ENCODE peak calls at places on chromosomes 1 and 21, in nine cellular contexts. C is aorta, M is thyroid gland, B is GM23248, R is mesendoderm, W is small intestine, S is brain microvascular endothelial cell, V is cardiac muscle cell, P is hepatocyte. L is an unnamed sample.

GRCh38 chr1:1561801-1562470 is 12.7 kb downstream of the SSU72 start:
- DNase-seq in C (no peak), M (no peak), B (no peak), R (no peak), W (no peak), S (no peak), V (no peak), P (no peak), L (no peak)

GRCh38 chr1:207321045-207321789 is at the start of gene CD55:
- DNase-seq in C (peak), M (peak), B (peak), R (peak), W (peak), S (peak), V (peak), P (peak), L (peak)

GRCh38 chr1:210938416-210938925 is 195.5 kb downstream of the KCNH1 start:
- DNase-seq in C (no peak), M (no peak), B (no peak), R (peak), W (no peak), S (no peak), V (no peak), P (no peak), L (no peak)

GRCh38 chr21:45306832-45307571 is 19.3 kb upstream of the POFUT2 start:
- DNase-seq in C (peak), M (peak), B (peak), R (no peak), W (no peak), S (peak), V (peak), P (no peak), L (peak)

GRCh38 chr21:25273945-25274344 is 333.3 kb downstream of the MRPL39 start:
- DNase-seq in C (no peak), M (no peak), B (no peak), R (no peak), W (no peak), S (no peak), V (no peak), P (no peak), L (no peak)

GRCh38 chr1:152912471-152912870 is 4.1 kb downstream of the IVL start:
- DNase-seq in C (no peak), M (no peak), B (no peak), R (no peak), W (no peak), S (no peak), V (no peak), P (no peak), L (no peak)

GRCh38 chr1:156258859-156259258 is 11.0 kb upstream of the PAQR6 start:
- DNase-seq in C (no peak), M (no peak), B (no peak), R (no peak), W (no peak), S (no peak), V (no peak), P (no peak), L (no peak)

GRCh38 chr1:231160851-231161710 is 777 bp upstream of the TRIM67 start:
- DNase-seq in C (no peak), M (no peak), B (no peak), R (no peak), W (no peak), S (no peak), V (no peak), P (no peak), L (no peak)

GRCh38 chr1:44695671-44696070 is 21.2 kb downstream of the ARMH1 start:
- DNase-seq in C (no peak), M (no peak), B (no peak), R (no peak), W (no peak), S (no peak), V (no peak), P (no peak), L (no peak)

GRCh38 chr1:172967936-172968335 is 82.8 kb downstream of the TNFSF18 start:
- DNase-seq in C (no peak), M (no peak), B (no peak), R (no peak), W (no peak), S (no peak), V (peak), P (no peak), L (no peak)

GRCh38 chr1:64502924-64503323 is 33.0 kb downstream of the CACHD1 start:
- DNase-seq in C (no peak), M (no peak), B (no peak), R (no peak), W (peak), S (no peak), V (peak), P (no peak), L (no peak)

GRCh38 chr1:94648225-94649007 is 106.9 kb upstream of the F3 start:
- DNase-seq in C (peak), M (no peak), B (peak), R (no peak), W (peak), S (peak), V (peak), P (peak), L (no peak)

GRCh38 chr21:27315373-27315772 is 348.5 kb upstream of the ADAMTS5 start:
- DNase-seq in C (no peak), M (no peak), B (peak), R (peak), W (no peak), S (peak), V (peak), P (no peak), L (no peak)

GRCh38 chr1:158227904-158228623 is 26.2 kb upstream of the CD1A start:
- DNase-seq in C (no peak), M (no peak), B (no peak), R (no peak), W (no peak), S (no peak), V (no peak), P (no peak), L (no peak)

GRCh38 chr1:86741947-86742572 is 37.7 kb downstream of the SH3GLB1 start:
- DNase-seq in C (no peak), M (peak), B (peak), R (peak), W (peak), S (peak), V (peak), P (peak), L (no peak)

GRCh38 chr1:152621993-152622392 is 910 bp downstream of the LCE3A start:
- DNase-seq in C (no peak), M (no peak), B (no peak), R (no peak), W (no peak), S (no peak), V (no peak), P (no peak), L (no peak)

GRCh38 chr1:235990376-235990795 is 74.5 kb downstream of the NID1 start:
- DNase-seq in C (no peak), M (no peak), B (peak), R (no peak), W (no peak), S (peak), V (peak), P (no peak), L (no peak)

GRCh38 chr1:94327001-94327685 is 89.8 kb upstream of the ARHGAP29 start:
- DNase-seq in C (peak), M (peak), B (peak), R (peak), W (no peak), S (peak), V (peak), P (peak), L (peak)

DNA sequence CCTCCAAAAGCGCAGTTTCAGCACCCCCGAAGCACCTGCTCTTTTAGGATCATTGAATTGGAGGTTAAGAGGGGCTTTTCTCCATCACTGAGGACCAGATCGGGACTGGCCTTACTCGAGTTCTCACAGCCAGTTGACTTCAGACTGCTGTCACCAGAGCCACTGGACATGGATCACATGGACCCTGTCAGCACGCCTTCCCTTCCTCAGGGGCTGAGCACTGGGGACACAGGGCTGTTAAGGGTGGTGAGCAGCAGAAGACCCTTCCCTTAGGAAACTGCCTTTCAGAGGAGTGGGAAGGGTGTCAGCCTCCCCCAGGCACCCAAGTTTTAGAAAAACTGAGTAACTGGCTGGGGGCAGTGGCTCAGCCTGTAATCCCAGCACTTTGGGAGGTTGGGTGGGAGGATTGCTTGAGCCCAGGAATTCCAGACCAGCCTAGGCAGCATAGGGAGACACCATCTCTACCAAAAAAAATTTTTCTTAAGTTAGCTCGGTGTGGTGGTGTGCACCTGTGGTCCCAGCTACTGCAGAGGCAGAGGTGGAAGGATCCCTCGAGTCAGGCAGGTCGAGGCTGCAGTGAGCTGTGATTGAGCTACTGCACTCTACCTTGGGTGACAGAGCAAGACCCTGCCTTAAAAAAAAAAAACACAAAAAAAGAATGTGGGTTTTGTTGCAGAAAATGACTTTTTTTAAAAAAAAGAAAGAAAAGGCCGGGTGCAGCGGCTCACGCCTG is 591 bp upstream of the FGR start:
- DNase-seq in C (no peak), M (no peak), B (no peak), R (no peak), W (no peak), S (no peak), V (no peak), P (no peak), L (no peak)
- H3K27ac ChIP-seq in C (no peak), M (peak), B (no peak), R (no peak), W (no peak), S (no peak), V (no peak), P (no peak), L (no peak)

DNA sequence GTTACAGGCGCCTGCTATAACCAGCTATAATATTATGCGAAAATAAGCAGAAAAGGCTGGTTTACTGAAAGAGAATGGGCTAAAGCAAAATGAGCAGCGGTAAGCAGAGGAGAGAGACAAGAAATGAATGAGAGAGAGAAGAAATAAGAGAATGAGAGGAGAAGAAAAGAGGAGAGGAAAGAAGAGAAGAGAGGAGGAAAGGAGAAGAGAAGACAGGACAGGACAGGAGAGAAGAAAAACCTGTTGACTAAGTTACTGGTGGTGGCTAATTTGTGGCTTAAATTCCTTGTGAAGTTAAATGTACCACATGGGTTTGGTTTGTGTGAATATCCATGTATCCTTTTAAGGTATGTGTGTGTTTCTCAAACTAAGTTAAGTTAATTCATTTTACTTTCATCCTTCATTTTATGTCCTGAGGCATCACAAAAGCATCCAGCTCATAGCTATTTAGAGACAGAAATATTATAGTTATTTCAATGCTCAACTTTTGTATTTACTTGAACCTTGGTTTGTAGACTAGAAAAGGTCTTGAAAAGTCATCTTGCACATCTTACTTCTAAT is 3.1 kb upstream of the DDR2 start:
- DNase-seq in C (no peak), M (no peak), B (peak), R (no peak), W (no peak), S (no peak), V (no peak), P (no peak), L (no peak)
- H3K27ac ChIP-seq in C (no peak), M (no peak), B (peak), R (no peak), W (no peak), S (peak), V (no peak), P (no peak), L (no peak)

DNA sequence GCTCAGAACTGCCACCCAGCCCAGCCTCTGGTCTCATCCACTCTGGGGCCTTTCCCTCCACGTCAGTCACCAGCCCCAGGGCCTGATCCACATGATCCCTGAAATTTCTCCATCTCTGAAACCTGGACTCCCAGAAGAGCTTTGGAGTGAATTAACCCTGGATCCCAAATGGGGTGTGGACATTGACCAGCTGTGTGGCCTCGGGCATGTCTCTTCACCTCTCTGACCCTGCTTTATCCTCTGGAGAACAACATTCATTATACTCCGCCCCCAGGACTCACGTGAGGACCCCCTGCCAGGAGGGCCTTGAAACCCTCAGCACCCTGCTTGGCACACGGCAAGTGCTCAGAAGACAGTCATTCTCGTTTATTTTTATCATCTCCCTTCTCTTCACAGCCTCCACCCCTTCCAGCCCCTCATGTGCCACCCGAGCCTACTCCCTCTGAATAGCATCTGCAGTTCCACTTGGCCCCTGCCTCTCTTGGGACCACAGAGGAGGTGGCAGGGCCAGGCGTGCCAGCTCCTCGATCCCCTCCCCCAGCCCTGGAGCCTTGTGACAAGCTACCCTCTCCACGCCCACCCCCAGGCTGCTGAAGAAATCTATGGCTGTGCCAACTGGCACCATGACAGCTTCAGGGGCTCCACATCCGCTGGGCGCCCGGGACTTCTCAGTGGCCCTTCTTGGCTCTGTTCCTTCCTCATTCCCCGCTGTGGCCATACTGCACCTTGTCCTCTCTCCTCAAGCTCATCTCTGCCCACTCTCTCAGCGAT is 18.1 kb downstream of the ADGRB2 start:
- DNase-seq in C (no peak), M (peak), B (no peak), R (no peak), W (no peak), S (no peak), V (no peak), P (no peak), L (no peak)
- H3K27ac ChIP-seq in C (no peak), M (no peak), B (no peak), R (no peak), W (peak), S (no peak), V (peak), P (peak), L (no peak)

GRCh38 chr1:232508161-232508661 is 121.7 kb downstream of the SIPA1L2 start:
- DNase-seq in C (no peak), M (no peak), B (no peak), R (peak), W (no peak), S (no peak), V (no peak), P (no peak), L (no peak)
- H3K27ac ChIP-seq in C (no peak), M (no peak), B (no peak), R (no peak), W (no peak), S (no peak), V (no peak), P (no peak), L (no peak)

GRCh38 chr1:23169727-23170335 is 1.2 kb upstream of the LUZP1 start:
- DNase-seq in C (peak), M (peak), B (peak), R (no peak), W (peak), S (peak), V (peak), P (peak), L (peak)

GRCh38 chr1:23167353-23168078 is 1.1 kb downstream of the LUZP1 start:
- DNase-seq in C (peak), M (peak), B (peak), R (peak), W (peak), S (peak), V (peak), P (peak), L (peak)

GRCh38 chr1:23169219-23169575 is 541 bp upstream of the LUZP1 start:
- DNase-seq in C (no peak), M (no peak), B (no peak), R (no peak), W (no peak), S (no peak), V (no peak), P (no peak), L (no peak)

GRCh38 chr1:23168079-23168461 is 586 bp downstream of the LUZP1 start:
- DNase-seq in C (peak), M (peak), B (peak), R (no peak), W (no peak), S (no peak), V (no peak), P (peak), L (peak)

DNA sequence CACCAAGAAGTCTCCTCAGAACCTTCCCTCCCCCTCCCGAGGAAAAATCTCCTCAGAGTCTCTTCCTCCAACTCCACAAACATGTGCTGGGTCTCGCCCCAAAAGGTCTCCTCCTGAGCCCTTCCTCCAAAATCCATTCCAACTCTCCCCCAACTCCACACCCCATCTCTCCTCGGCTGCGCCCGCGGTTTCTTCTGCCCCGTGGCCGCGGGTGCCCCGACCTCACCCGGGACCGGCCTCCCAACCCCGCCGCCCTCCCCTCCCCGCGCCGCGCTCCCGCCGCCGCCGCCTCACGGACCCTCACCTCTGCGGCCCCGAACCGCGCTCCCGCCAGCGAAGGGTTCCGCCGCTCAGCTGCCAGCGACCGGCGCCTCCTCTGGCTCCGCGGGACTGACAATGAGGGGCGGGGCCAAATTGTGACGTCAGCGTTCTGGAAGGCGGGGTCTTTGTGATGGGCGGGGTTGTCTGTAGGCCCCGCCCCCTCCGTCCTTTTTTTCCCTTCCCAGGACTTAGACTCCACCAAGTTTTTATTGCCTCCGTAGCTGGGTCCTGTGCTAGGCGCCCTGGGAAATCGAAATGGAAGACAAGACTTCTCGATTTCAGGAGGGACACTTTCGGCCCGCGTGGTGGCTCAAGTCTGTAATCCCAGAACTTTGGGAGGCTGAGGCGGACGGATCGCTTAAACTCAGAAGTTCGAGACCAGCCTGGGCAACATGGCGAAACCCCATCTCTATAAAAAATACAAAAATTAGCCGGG is at the start of gene LUZP1:
- DNase-seq in C (peak), M (peak), B (peak), R (peak), W (peak), S (peak), V (peak), P (peak), L (peak)
- H3K27ac ChIP-seq in C (peak), M (peak), B (peak), R (peak), W (peak), S (peak), V (peak), P (peak), L (peak)

GRCh38 chr1:36182734-36183133 is 26.8 kb downstream of the MAP7D1 start:
- DNase-seq in C (no peak), M (no peak), B (no peak), R (peak), W (no peak), S (no peak), V (no peak), P (no peak), L (no peak)
- H3K27ac ChIP-seq in C (no peak), M (peak), B (no peak), R (no peak), W (no peak), S (no peak), V (peak), P (no peak), L (peak)

GRCh38 chr1:25564777-25565176 is 21.4 kb downstream of the LDLRAP1 start:
- DNase-seq in C (no peak), M (no peak), B (no peak), R (no peak), W (no peak), S (no peak), V (no peak), P (no peak), L (no peak)
- H3K27ac ChIP-seq in C (no peak), M (no peak), B (no peak), R (no peak), W (no peak), S (no peak), V (no peak), P (no peak), L (peak)

GRCh38 chr1:151157067-151157531 is 650 bp downstream of the TNFAIP8L2 start:
- DNase-seq in C (peak), M (no peak), B (no peak), R (no peak), W (peak), S (no peak), V (no peak), P (no peak), L (no peak)

GRCh38 chr1:151159373-151159772 is 2.9 kb downstream of the TNFAIP8L2 start:
- DNase-seq in C (no peak), M (no peak), B (no peak), R (no peak), W (no peak), S (no peak), V (no peak), P (no peak), L (no peak)

GRCh38 chr1:151158311-151158710 is 1.9 kb downstream of the TNFAIP8L2 start:
- DNase-seq in C (no peak), M (no peak), B (no peak), R (no peak), W (no peak), S (no peak), V (no peak), P (no peak), L (no peak)

GRCh38 chr1:151158751-151159251 is 2.4 kb downstream of the TNFAIP8L2 start:
- DNase-seq in C (no peak), M (peak), B (no peak), R (peak), W (no peak), S (no peak), V (no peak), P (no peak), L (no peak)

DNA sequence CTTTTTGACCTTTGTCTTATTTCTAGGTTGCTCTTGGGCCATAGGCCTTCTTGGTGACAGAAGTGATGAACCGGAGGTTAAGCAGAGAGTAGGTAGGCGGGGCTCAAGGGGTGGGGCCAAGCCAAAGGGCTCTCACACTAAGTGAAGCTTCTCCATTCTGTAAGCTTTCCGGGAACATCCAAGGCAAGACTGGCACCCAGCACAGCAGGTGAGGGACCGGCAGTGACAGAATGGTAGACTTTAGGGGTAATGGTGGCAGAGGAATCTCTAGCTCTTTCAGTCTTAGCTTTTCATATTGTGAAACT is at the start of gene TNFAIP8L2:
- DNase-seq in C (peak), M (no peak), B (no peak), R (peak), W (peak), S (no peak), V (no peak), P (no peak), L (peak)
- H3K27ac ChIP-seq in C (no peak), M (no peak), B (no peak), R (no peak), W (peak), S (no peak), V (no peak), P (no peak), L (peak)

L was measured in colonic mucosa.